ENCODE peak calls at places on chromosomes 7 and 10, in seven cellular contexts. One of them, this sample, is unnamed.
A peak's percentile ranks its signal among the peaks of the same experiment; 100 is the strongest.

GRCh38 chr7:83850941-83851340 is 202.0 kb upstream of the SEMA3E start:
- DNase-seq in foreskin fibroblast: no peak
- DNase-seq in stimulated activated CD8-positive, alpha-beta memory T cell treated with anti-CD3 and anti-CD28 coated beads, Interleukin-15, amount 100 ng/mL, for 24 hours: no peak
- DNase-seq in left lung: no peak
- DNase-seq in HL-60: no peak
- DNase-seq in KBM-7: no peak
- DNase-seq in foreskin melanocyte: no peak
- DNase-seq in this sample: no peak

GRCh38 chr7:139899328-139900020 is 70.4 kb downstream of the TBXAS1 start:
- DNase-seq in foreskin fibroblast: no peak
- DNase-seq in left lung: no peak
- DNase-seq in HL-60: no peak
- DNase-seq in foreskin melanocyte: no peak
- DNase-seq in KBM-7: no peak
- DNase-seq in stimulated activated CD8-positive, alpha-beta memory T cell treated with anti-CD3 and anti-CD28 coated beads, Interleukin-15, amount 100 ng/mL, for 24 hours: no peak
- DNase-seq in this sample: no peak

GRCh38 chr7:18505870-18506460 is 10.4 kb downstream of the HDAC9 start:
- DNase-seq in foreskin fibroblast: peak; percentile 59
- DNase-seq in left lung: no peak
- DNase-seq in stimulated activated CD8-positive, alpha-beta memory T cell treated with anti-CD3 and anti-CD28 coated beads, Interleukin-15, amount 100 ng/mL, for 24 hours: no peak
- DNase-seq in KBM-7: peak; percentile 15
- DNase-seq in foreskin melanocyte: peak; percentile 60
- DNase-seq in HL-60: no peak
- DNase-seq in this sample: no peak

GRCh38 chr7:149772236-149772820 is 1.1 kb downstream of the ZNF467 start:
- DNase-seq in left lung: no peak
- DNase-seq in HL-60: no peak
- DNase-seq in foreskin melanocyte: no peak
- DNase-seq in foreskin fibroblast: no peak
- DNase-seq in KBM-7: no peak
- DNase-seq in stimulated activated CD8-positive, alpha-beta memory T cell treated with anti-CD3 and anti-CD28 coated beads, Interleukin-15, amount 100 ng/mL, for 24 hours: no peak
- DNase-seq in this sample: no peak

GRCh38 chr7:69598487-69599148 is 343 bp downstream of the AUTS2 start:
- DNase-seq in KBM-7: peak; percentile 59
- DNase-seq in left lung: peak; percentile 35
- DNase-seq in stimulated activated CD8-positive, alpha-beta memory T cell treated with anti-CD3 and anti-CD28 coated beads, Interleukin-15, amount 100 ng/mL, for 24 hours: no peak
- DNase-seq in foreskin fibroblast: no peak
- DNase-seq in foreskin melanocyte: peak; percentile 35
- DNase-seq in HL-60: no peak
- DNase-seq in this sample: peak; percentile 54

GRCh38 chr10:30051220-30051619 is 8.2 kb downstream of the JCAD start:
- DNase-seq in stimulated activated CD8-positive, alpha-beta memory T cell treated with anti-CD3 and anti-CD28 coated beads, Interleukin-15, amount 100 ng/mL, for 24 hours: no peak
- DNase-seq in foreskin fibroblast: no peak
- DNase-seq in HL-60: no peak
- DNase-seq in left lung: no peak
- DNase-seq in KBM-7: no peak
- DNase-seq in foreskin melanocyte: no peak
- DNase-seq in this sample: no peak

GRCh38 chr7:38584443-38585210 is 46.5 kb downstream of the AMPH start:
- DNase-seq in HL-60: no peak
- DNase-seq in foreskin fibroblast: peak; percentile 12
- DNase-seq in foreskin melanocyte: no peak
- DNase-seq in KBM-7: no peak
- DNase-seq in stimulated activated CD8-positive, alpha-beta memory T cell treated with anti-CD3 and anti-CD28 coated beads, Interleukin-15, amount 100 ng/mL, for 24 hours: no peak
- DNase-seq in left lung: no peak
- DNase-seq in this sample: no peak

GRCh38 chr7:47624660-47625059 is 42.7 kb upstream of the TNS3 start:
- DNase-seq in KBM-7: no peak
- DNase-seq in foreskin melanocyte: no peak
- DNase-seq in HL-60: no peak
- DNase-seq in stimulated activated CD8-positive, alpha-beta memory T cell treated with anti-CD3 and anti-CD28 coated beads, Interleukin-15, amount 100 ng/mL, for 24 hours: no peak
- DNase-seq in foreskin fibroblast: no peak
- DNase-seq in left lung: no peak
- DNase-seq in this sample: no peak

GRCh38 chr7:22635349-22635748 is 91.7 kb upstream of the IL6 start:
- DNase-seq in KBM-7: no peak
- DNase-seq in stimulated activated CD8-positive, alpha-beta memory T cell treated with anti-CD3 and anti-CD28 coated beads, Interleukin-15, amount 100 ng/mL, for 24 hours: no peak
- DNase-seq in foreskin fibroblast: no peak
- DNase-seq in foreskin melanocyte: no peak
- DNase-seq in HL-60: no peak
- DNase-seq in left lung: no peak
- DNase-seq in this sample: no peak